ENCODE peak calls at places on chromosome 11, in six cellular contexts. W is H1, M is trophoblast cell, U is H9, Q is IMR-90, C is neuronal stem cell. J is an unnamed sample. For H3K27me3, the result is how much of the 10 kb centered on the place peaks cover.

GRCh38 chr11:47856186-47856585 is 8.0 kb upstream of the NUP160 start:
- DNase-seq in U (no peak), W (no peak), Q (peak), C (no peak), M (no peak), J (no peak)

GRCh38 chr11:93570759-93571413 is 27.7 kb upstream of the SMCO4 start:
- DNase-seq in W (no peak), C (no peak), Q (peak), M (peak), U (no peak), J (peak)

GRCh38 chr11:108525161-108525560 is 27.0 kb upstream of the POGLUT3 start:
- DNase-seq in Q (no peak), M (no peak), U (no peak), C (no peak), W (no peak), J (no peak)

GRCh38 chr11:69014084-69014935 is 1.3 kb upstream of the MRGPRF start:
- DNase-seq in U (peak), Q (peak), W (peak), M (no peak), C (no peak), J (no peak)

GRCh38 chr11:1305558-1306056 is 3.8 kb downstream of the TOLLIP start:
- DNase-seq in W (peak), U (peak), C (no peak), Q (no peak), M (no peak), J (no peak)

GRCh38 chr11:116731097-116731761 is 41.6 kb downstream of the BUD13 start:
- DNase-seq in W (peak), U (peak), Q (peak), M (no peak), C (peak), J (peak)

GRCh38 chr11:111879637-111879960 is 258 bp downstream of the CFAP68 start:
- DNase-seq in C (no peak), U (no peak), W (no peak), Q (no peak), M (no peak), J (no peak)

GRCh38 chr11:112822478-112823274 is 138.5 kb upstream of the NCAM1 start:
- DNase-seq in C (no peak), U (peak), Q (no peak), W (peak), M (no peak), J (peak)

GRCh38 chr11:1086171-1087102 is 11.8 kb downstream of the MUC2 start:
- DNase-seq in M (no peak), C (no peak), W (no peak), U (no peak), Q (no peak), J (no peak)

GRCh38 chr11:9573775-9574555 is 495 bp downstream of the WEE1 start:
- DNase-seq in Q (no peak), M (no peak), C (no peak), W (no peak), U (no peak), J (no peak)
- H2BK5ac ChIP-seq in Q (peak), M (peak), C (peak), W (peak), U (no peak), J (peak)

GRCh38 chr11:43543313-43543712 is 137.2 kb upstream of the HSD17B12 start:
- DNase-seq in U (no peak), C (no peak), M (no peak), Q (no peak), W (no peak), J (no peak)
- H3K27me3 ChIP-seq in U (under half), C (under half), M (under half), Q (under half), W (under half), J (under half)

GRCh38 chr11:67289651-67290479 is 762 bp downstream of the ANKRD13D start:
- DNase-seq in Q (no peak), U (no peak), C (no peak), W (peak), M (no peak), J (peak)

GRCh38 chr11:67288198-67288451 is 978 bp upstream of the ANKRD13D start:
- DNase-seq in C (no peak), U (no peak), W (no peak), Q (no peak), M (no peak), J (no peak)

GRCh38 chr11:67289226-67289650 is at the start of gene ANKRD13D:
- DNase-seq in W (no peak), M (no peak), C (no peak), U (no peak), Q (no peak), J (no peak)

GRCh38 chr11:67287355-67288197 is 1.5 kb upstream of the ANKRD13D start:
- DNase-seq in C (no peak), Q (no peak), W (no peak), U (no peak), M (no peak), J (no peak)

DNA sequence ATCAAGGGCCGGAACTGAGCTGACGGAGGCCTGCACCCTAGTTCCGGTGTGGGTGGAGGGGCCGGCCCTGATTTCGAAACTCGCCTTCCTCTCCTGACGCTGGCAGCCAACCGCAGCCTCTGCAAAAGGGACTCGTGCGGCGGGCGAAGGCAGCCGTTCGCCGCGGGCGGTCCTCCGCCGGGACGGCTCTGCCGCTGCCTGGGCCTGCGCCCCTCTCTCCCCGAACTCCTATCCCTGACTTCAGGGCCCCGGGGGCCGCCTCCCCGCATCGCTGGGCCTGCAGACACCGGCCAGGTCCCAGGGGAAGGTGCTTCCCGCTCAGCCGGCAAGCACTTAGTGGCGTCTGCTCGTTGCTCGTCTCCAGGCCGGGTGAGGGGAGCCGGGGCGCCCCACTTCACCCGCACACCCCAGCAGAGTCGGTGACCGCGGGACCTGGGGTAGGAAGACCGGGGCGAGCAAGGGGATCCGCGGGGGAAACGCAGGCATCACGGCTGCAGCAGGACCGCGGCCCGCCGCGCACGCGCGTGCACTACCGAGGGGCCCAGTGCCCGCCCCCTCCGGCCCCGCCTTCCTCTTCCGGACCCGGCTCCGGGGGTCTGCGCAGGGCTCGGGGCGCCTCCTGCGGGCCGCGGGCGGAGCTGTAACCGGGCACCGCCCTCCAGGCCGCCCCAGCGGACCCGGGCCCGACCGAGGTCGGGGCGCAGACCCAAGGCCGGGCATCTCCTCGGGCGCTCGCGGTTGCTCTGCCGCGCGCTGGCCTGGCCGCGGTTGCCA is 464 bp upstream of the ANKRD13D start:
- DNase-seq in U (peak), M (peak), Q (peak), W (peak), C (peak), J (peak)
- H3K23ac ChIP-seq in U (no peak), M (no peak), Q (peak), W (no peak), C (peak), J (peak)

DNA sequence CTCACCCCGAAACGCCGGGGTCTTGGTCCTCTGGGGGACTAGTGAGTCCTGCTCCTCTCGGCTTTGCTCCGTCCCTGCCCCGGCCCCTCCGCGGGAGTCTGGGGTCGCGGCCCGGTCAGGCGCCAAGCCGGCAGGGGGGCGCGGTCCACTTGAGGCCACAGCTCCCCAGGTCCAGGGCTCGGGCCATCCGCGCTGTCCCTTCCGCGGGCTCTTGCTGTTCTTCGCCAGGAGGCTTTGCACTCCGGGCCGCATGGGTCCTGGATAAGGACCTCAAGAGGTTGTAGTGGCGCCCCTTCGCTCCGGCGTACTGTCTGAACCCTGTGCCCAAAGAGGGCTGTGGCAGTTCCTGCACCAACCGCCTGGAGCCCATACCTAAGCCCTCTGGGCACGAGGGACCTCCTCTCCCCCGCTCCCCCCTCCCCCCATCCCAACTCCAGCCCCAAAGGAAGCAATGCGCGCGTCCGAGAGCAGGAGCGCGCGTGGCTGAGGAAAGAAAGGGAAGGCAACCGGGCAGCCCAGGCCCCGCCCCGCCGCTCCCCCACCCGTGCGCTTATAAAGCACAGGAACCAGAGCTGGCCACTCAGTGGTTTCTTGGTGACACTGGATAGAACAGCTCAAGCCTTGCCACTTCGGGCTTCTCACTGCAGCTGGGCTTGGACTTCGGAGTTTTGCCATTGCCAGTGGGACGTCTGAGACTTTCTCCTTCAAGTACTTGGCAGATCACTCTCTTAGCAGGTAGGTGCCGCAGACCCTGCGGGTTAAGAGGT is at the start of gene ADM:
- DNase-seq in C (peak), U (peak), W (peak), Q (peak), M (peak), J (peak)
- H2BK5ac ChIP-seq in C (peak), U (no peak), W (peak), Q (peak), M (peak), J (peak)

GRCh38 chr11:57174656-57175055 is 7.1 kb upstream of the LRRC55 start:
- DNase-seq in Q (no peak), U (no peak), M (no peak), C (no peak), W (no peak), J (no peak)
- H3K27me3 ChIP-seq in Q (under half), U (under half), M (under half), C (under half), W (under half), J (under half)

GRCh38 chr11:34053161-34053686 is 1.7 kb downstream of the CAPRIN1 start:
- DNase-seq in U (peak), C (peak), Q (peak), M (no peak), W (peak), J (peak)

GRCh38 chr11:34052608-34053160 is 1.2 kb downstream of the CAPRIN1 start:
- DNase-seq in C (peak), W (peak), Q (no peak), M (no peak), U (no peak), J (peak)

GRCh38 chr11:34051349-34052035 is at the start of gene CAPRIN1:
- DNase-seq in Q (peak), M (peak), C (peak), W (peak), U (peak), J (peak)

GRCh38 chr11:34050967-34051348 is 573 bp upstream of the CAPRIN1 start:
- DNase-seq in W (no peak), Q (peak), U (no peak), M (no peak), C (no peak), J (no peak)

DNA sequence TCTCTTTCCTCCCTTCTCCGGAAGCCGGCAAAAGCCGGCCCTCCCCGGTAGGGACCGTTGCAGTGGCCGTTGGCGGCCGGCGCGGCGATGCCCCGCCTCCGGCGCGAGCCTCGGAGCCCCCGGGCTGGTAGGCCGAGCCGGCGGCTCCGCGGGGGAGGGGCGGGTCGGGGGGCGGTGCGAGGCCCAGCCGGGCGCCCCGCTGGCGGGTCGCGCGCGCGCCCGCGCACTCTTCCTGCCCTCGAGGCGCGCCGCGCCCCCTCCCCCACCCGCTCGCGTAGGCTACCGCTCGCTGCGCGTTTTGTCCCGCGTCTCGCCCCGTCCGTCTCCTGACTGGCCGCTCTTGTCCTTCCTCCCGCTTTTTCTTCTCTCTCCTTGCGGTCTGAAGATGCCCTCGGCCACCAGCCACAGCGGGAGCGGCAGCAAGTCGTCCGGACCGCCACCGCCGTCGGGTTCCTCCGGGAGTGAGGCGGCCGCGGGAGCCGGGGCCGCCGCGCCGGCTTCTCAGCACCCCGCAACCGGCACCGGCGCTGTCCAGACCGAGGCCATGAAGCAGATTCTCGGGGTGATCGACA is 591 bp downstream of the CAPRIN1 start:
- DNase-seq in W (peak), Q (peak), M (peak), C (peak), U (peak), J (peak)
- H3K23ac ChIP-seq in W (no peak), Q (peak), M (no peak), C (peak), U (no peak), J (peak)

DNA sequence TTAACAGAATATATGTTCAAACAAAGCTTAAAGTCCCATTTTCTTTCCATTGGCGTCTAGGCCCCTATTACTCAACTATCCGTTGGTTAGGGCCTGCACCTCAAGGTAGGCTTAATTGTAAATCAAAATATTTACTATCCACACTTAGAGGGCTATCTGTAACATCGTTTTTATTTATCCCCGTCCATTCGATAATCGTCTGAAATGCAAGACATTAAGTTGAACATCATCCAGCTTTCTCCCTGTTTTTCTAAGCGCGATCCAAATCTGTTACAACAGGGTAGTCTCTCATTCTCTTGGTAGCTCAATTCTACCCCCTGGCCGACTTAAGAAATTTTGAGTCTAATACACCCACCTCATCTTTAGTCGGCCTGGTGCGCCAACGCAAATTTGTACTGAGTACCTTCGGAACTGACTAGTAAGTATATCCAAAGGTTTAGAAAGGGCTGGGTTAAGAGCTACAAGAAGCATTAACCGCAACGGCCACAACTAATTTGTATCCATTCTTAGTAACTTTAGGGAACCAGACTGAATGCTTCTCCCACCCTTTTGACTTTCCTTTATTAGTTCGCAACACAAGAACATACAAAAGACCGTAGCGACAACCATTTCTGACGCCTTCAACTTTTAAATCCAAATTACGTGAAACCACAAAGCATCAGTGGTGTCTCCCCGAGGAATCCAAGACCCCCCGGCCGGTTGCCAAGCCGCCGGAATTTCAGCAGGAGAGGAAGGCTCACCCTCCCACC is 1.1 kb upstream of the ZNF143 start:
- DNase-seq in W (no peak), U (no peak), M (peak), C (peak), Q (peak), J (peak)
- H2BK5ac ChIP-seq in W (peak), U (peak), M (peak), C (peak), Q (peak), J (peak)

GRCh38 chr11:114059984-114060401 is 482 bp downstream of the ZBTB16 start:
- DNase-seq in W (peak), M (no peak), C (no peak), Q (no peak), U (no peak), J (no peak)
- H3K27me3 ChIP-seq in W (half or more), M (half or more), C (under half), Q (half or more), U (half or more), J (half or more)

DNA sequence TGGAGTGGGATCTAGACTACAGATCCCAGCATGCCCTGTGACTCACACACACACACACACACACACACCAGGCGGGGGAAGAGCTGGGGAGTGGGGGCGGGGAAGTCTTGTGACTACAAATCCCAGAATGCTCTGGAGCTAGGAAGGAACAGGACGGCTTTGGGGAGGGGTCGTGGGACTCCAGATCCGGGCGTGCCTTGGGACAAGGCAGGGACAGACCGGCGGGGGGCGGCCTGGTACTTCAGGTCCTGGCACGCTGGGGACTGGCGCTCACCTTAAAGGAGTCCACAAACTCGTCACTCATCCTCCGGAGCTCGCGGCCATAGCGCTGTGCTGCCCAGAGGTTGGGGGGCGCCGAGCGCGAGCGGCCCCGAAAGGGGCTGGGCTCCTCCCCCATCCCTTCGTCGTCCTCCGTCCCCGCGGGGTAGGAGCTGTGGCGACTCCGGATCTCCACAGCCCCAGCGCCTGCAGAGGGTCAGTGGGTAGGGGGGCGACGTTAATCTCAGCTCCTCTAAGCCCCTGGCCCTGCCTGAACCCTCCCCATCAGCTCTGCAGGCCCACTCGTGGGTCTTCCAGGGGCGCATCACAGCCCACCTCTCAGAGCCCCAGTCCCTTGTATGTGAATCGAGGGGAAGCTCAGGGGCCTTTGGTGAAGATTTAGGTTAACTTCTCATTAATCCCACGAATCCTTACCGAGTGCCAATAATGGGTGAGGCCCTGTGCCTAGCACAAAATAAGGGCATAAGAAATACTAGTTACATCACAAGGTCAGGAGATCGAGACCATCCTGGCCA is 12.9 kb downstream of the BAD start:
- DNase-seq in C (peak), U (peak), M (peak), Q (peak), W (peak), J (peak)
- H3K23ac ChIP-seq in C (no peak), U (no peak), M (no peak), Q (peak), W (no peak), J (no peak)

DNA sequence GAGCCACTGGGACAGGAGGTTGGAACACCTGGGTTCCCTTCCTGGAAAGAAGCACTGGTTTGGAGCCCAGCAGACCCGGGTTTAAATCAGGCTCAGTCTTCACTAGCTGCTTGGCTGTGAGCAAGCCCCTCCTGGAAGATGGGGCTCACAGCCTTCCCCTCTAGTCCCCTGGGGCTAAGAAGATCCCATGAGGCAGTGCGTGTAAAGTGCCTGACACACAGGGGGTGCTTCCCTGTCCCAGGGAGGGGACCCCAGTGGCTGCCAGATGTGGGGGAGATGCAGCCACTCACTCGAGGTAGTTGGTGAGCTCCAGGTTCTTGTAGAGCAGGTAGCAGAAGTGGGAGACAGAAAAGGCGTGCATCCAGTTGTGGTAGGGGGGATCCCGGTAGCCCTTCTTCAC is 93.2 kb downstream of the PDE2A start:
- DNase-seq in Q (no peak), W (no peak), M (no peak), U (no peak), C (no peak), J (no peak)
- H2BK5ac ChIP-seq in Q (no peak), W (no peak), M (no peak), U (no peak), C (no peak), J (no peak)

J was measured in mesendoderm.